ENCODE peak calls at places on chromosomes 7 and 10, in seven cellular contexts. Y, O, Q, R, K, G and T are unnamed samples.

GRCh38 chr10:86644412-86645110 is 9.8 kb upstream of the OPN4 start:
- DNase-seq in R (no peak), Q (no peak), O (no peak), G (no peak), Y (no peak), K (no peak), T (no peak)

GRCh38 chr7:4483851-4484250 is 198.2 kb upstream of the FOXK1 start:
- DNase-seq in Q (no peak), Y (no peak), G (no peak), R (no peak), K (no peak), O (no peak), T (no peak)

GRCh38 chr10:103175580-103176285 is 17.3 kb downstream of the NT5C2 start:
- DNase-seq in R (no peak), Q (no peak), Y (no peak), K (no peak), O (no peak), G (no peak), T (no peak)

GRCh38 chr7:125491137-125491536 is 561.5 kb upstream of the POT1 start:
- DNase-seq in Q (no peak), Y (no peak), G (no peak), R (no peak), K (no peak), O (no peak), T (no peak)

GRCh38 chr10:114879541-114880158 is 58.1 kb downstream of the FHIP2A start:
- DNase-seq in G (peak), Y (peak), Q (peak), K (peak), O (peak), R (no peak), T (peak)

GRCh38 chr7:7183833-7184463 is 1.6 kb downstream of the C1GALT1 start:
- DNase-seq in Y (no peak), K (peak), Q (no peak), G (no peak), O (no peak), R (no peak), T (no peak)

GRCh38 chr7:151736403-151736909 is 140.5 kb downstream of the PRKAG2 start:
- DNase-seq in Y (peak), K (peak), O (no peak), Q (peak), G (peak), R (no peak), T (no peak)

GRCh38 chr10:13100349-13101294 is 659 bp downstream of the OPTN start:
- DNase-seq in Q (no peak), R (no peak), K (peak), G (peak), O (peak), Y (no peak), T (no peak)

GRCh38 chr10:35691522-35692236 is 49.6 kb upstream of the FZD8 start:
- DNase-seq in K (no peak), Y (no peak), G (no peak), O (no peak), R (no peak), Q (peak), T (no peak)

GRCh38 chr7:70392282-70392681 is 739.7 kb upstream of the GALNT17 start:
- DNase-seq in Y (no peak), O (no peak), G (no peak), K (no peak), R (no peak), Q (no peak), T (no peak)

GRCh38 chr7:46352335-46352954 is 431.4 kb upstream of the IGFBP3 start:
- DNase-seq in Y (peak), G (peak), K (peak), Q (peak), O (peak), R (no peak), T (peak)

GRCh38 chr7:43385856-43386255 is 197.1 kb upstream of the STK17A start:
- DNase-seq in O (no peak), G (no peak), Q (no peak), Y (no peak), R (no peak), K (peak), T (no peak)

GRCh38 chr10:43226441-43226840 is 40.4 kb downstream of the RASGEF1A start:
- DNase-seq in G (no peak), O (no peak), Q (no peak), K (no peak), Y (no peak), R (no peak), T (no peak)

GRCh38 chr7:81462672-81463071 is 307.2 kb downstream of the HGF start:
- DNase-seq in Q (no peak), R (no peak), G (no peak), Y (no peak), K (peak), O (no peak), T (no peak)

GRCh38 chr7:69564454-69565417 is 33.5 kb upstream of the AUTS2 start:
- DNase-seq in O (no peak), R (no peak), G (no peak), K (peak), Y (peak), Q (no peak), T (peak)

GRCh38 chr7:112038353-112038752 is 167.8 kb downstream of the DOCK4 start:
- DNase-seq in G (no peak), O (no peak), R (no peak), Q (no peak), Y (no peak), K (no peak), T (no peak)

GRCh38 chr7:1971946-1972654 is 260.6 kb downstream of the MAD1L1 start:
- DNase-seq in Y (no peak), Q (no peak), O (no peak), K (no peak), G (no peak), R (no peak), T (no peak)

GRCh38 chr10:21976280-21976679 is 27.2 kb downstream of the DNAJC1 start:
- DNase-seq in K (no peak), O (no peak), Y (no peak), G (no peak), R (no peak), Q (no peak), T (no peak)

GRCh38 chr10:93152136-93152535 is 78.4 kb downstream of the CYP26A1 start:
- DNase-seq in G (no peak), Y (peak), Q (no peak), K (peak), R (no peak), O (no peak), T (no peak)